ENCODE peak calls at places on chromosome 21, in eight cellular contexts. One of them, this sample, is unnamed.

GRCh38 chr21:37341254-37341960 is 25.2 kb upstream of the DYRK1A start:
- DNase-seq in AG09309: no peak
- DNase-seq in ovary: no peak
- DNase-seq in cardiac muscle cell: peak
- DNase-seq in lower lobe of right lung: no peak
- DNase-seq in tibial artery: no peak
- DNase-seq in GM23338: no peak
- DNase-seq in H7: peak
- DNase-seq in this sample: no peak

GRCh38 chr21:38273745-38274544 is 17.2 kb downstream of the KCNJ15 start:
- DNase-seq in AG09309: no peak
- DNase-seq in ovary: no peak
- DNase-seq in cardiac muscle cell: no peak
- DNase-seq in lower lobe of right lung: no peak
- DNase-seq in tibial artery: no peak
- DNase-seq in GM23338: no peak
- DNase-seq in H7: no peak
- DNase-seq in this sample: no peak

GRCh38 chr21:43721225-43721605 is 2.3 kb downstream of the PDXK start:
- DNase-seq in AG09309: no peak
- DNase-seq in ovary: no peak
- DNase-seq in cardiac muscle cell: no peak
- DNase-seq in lower lobe of right lung: no peak
- DNase-seq in tibial artery: no peak
- DNase-seq in GM23338: no peak
- DNase-seq in H7: no peak
- DNase-seq in this sample: no peak

GRCh38 chr21:42028754-42029385 is 18.7 kb upstream of the ZBTB21 start:
- DNase-seq in AG09309: no peak
- DNase-seq in ovary: no peak
- DNase-seq in cardiac muscle cell: no peak
- DNase-seq in lower lobe of right lung: peak
- DNase-seq in tibial artery: peak
- DNase-seq in GM23338: no peak
- DNase-seq in H7: no peak
- DNase-seq in this sample: no peak

GRCh38 chr21:44521301-44521927 is 18.6 kb downstream of the KRTAP10-1 start:
- DNase-seq in AG09309: no peak
- DNase-seq in ovary: no peak
- DNase-seq in cardiac muscle cell: no peak
- DNase-seq in lower lobe of right lung: peak
- DNase-seq in tibial artery: peak
- DNase-seq in GM23338: no peak
- DNase-seq in H7: peak
- DNase-seq in this sample: no peak

GRCh38 chr21:14926186-14926585 is 138.6 kb downstream of the NRIP1 start:
- DNase-seq in AG09309: no peak
- DNase-seq in ovary: no peak
- DNase-seq in cardiac muscle cell: peak
- DNase-seq in lower lobe of right lung: no peak
- DNase-seq in tibial artery: no peak
- DNase-seq in GM23338: no peak
- DNase-seq in H7: no peak
- DNase-seq in this sample: no peak

GRCh38 chr21:37297364-37297763 is 30.2 kb upstream of the VPS26C start:
- DNase-seq in AG09309: no peak
- DNase-seq in ovary: no peak
- DNase-seq in cardiac muscle cell: no peak
- DNase-seq in lower lobe of right lung: no peak
- DNase-seq in tibial artery: no peak
- DNase-seq in GM23338: no peak
- DNase-seq in H7: no peak
- DNase-seq in this sample: no peak

GRCh38 chr21:42607525-42608102 is 45.8 kb upstream of the PDE9A start:
- DNase-seq in AG09309: no peak
- DNase-seq in ovary: no peak
- DNase-seq in cardiac muscle cell: no peak
- DNase-seq in lower lobe of right lung: no peak
- DNase-seq in tibial artery: no peak
- DNase-seq in GM23338: no peak
- DNase-seq in H7: no peak
- DNase-seq in this sample: peak

GRCh38 chr21:35993875-35994490 is 66.3 kb downstream of the SETD4 start:
- DNase-seq in AG09309: no peak
- DNase-seq in ovary: no peak
- DNase-seq in cardiac muscle cell: no peak
- DNase-seq in lower lobe of right lung: no peak
- DNase-seq in tibial artery: no peak
- DNase-seq in GM23338: no peak
- DNase-seq in H7: no peak
- DNase-seq in this sample: no peak

GRCh38 chr21:16535100-16535418 is 805.3 kb downstream of the USP25 start:
- DNase-seq in AG09309: peak
- DNase-seq in ovary: peak
- DNase-seq in cardiac muscle cell: peak
- DNase-seq in lower lobe of right lung: peak
- DNase-seq in tibial artery: peak
- DNase-seq in GM23338: no peak
- DNase-seq in H7: no peak
- DNase-seq in this sample: peak

GRCh38 chr21:44964381-44964780 is 24.6 kb downstream of the SLX9 start:
- DNase-seq in AG09309: no peak
- DNase-seq in ovary: no peak
- DNase-seq in cardiac muscle cell: no peak
- DNase-seq in lower lobe of right lung: peak
- DNase-seq in tibial artery: no peak
- DNase-seq in GM23338: no peak
- DNase-seq in H7: no peak
- DNase-seq in this sample: peak

GRCh38 chr21:25461730-25462129 is 145.6 kb downstream of the MRPL39 start:
- DNase-seq in AG09309: no peak
- DNase-seq in ovary: no peak
- DNase-seq in cardiac muscle cell: no peak
- DNase-seq in lower lobe of right lung: no peak
- DNase-seq in tibial artery: no peak
- DNase-seq in GM23338: no peak
- DNase-seq in H7: no peak
- DNase-seq in this sample: no peak
- H3K4me3 ChIP-seq in AG09309: no peak
- H3K4me3 ChIP-seq in ovary: no peak
- H3K4me3 ChIP-seq in cardiac muscle cell: no peak
- H3K4me3 ChIP-seq in lower lobe of right lung: no peak
- H3K4me3 ChIP-seq in tibial artery: no peak
- H3K4me3 ChIP-seq in GM23338: no peak
- H3K4me3 ChIP-seq in H7: no peak
- H3K4me3 ChIP-seq in this sample: no peak

DNA sequence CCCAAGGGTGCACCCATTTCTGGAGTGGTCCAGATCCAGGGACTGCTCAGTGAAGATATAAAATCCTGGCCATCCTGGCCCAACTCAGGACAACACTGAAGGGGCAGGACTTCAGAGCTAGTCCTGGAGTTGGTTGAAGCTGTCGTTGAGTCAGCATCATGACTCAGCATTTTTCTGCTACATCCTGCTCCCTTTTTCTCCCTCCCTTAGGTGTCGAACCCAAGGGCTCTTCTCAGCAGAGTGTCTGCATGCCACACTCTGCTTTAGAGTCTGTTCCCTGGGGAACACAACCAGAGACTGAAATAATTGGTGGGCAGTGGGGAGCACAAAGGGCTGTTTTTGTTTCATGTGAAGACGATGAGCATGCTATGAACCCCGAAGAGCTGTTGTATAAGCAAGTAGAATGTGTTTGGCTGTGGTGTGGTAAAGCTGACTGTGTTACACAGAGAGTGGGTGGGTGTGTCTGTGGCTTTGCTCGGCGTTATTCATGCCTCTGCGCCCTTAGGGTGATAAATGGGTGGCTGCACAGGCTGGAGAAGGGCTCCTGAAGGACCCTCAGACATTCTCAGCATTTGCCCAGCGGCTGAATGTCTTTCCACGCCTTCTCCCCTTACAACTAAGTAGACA is 167.2 kb downstream of the CYYR1 start:
- DNase-seq in AG09309: peak
- DNase-seq in ovary: no peak
- DNase-seq in cardiac muscle cell: peak
- DNase-seq in lower lobe of right lung: no peak
- DNase-seq in tibial artery: no peak
- DNase-seq in GM23338: peak
- DNase-seq in H7: no peak
- DNase-seq in this sample: no peak
- H3K4me3 ChIP-seq in AG09309: peak
- H3K4me3 ChIP-seq in ovary: no peak
- H3K4me3 ChIP-seq in cardiac muscle cell: no peak
- H3K4me3 ChIP-seq in lower lobe of right lung: no peak
- H3K4me3 ChIP-seq in tibial artery: no peak
- H3K4me3 ChIP-seq in GM23338: no peak
- H3K4me3 ChIP-seq in H7: no peak
- H3K4me3 ChIP-seq in this sample: no peak

DNA sequence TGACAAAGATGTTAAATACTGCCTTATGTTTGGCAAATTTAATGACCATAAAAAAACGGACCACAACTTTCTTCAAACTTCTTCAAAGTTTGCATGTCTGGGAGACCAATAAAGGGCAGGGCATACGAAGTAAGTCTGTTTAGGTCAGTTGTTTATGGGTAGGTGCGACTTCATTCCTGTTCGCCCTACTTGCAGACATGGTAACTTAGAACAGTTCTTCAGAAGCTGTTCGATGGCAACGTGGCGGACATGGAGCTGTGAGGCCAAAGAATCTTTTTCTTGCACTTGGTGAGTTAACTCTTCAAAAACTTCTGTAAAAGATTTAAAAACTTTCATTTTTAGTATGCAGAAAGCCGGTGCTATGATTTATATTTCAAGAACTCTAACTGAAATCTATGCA is 25.9 kb downstream of the C21orf91 start:
- DNase-seq in AG09309: no peak
- DNase-seq in ovary: no peak
- DNase-seq in cardiac muscle cell: no peak
- DNase-seq in lower lobe of right lung: no peak
- DNase-seq in tibial artery: no peak
- DNase-seq in GM23338: no peak
- DNase-seq in H7: no peak
- DNase-seq in this sample: no peak
- H3K4me3 ChIP-seq in AG09309: no peak
- H3K4me3 ChIP-seq in ovary: no peak
- H3K4me3 ChIP-seq in cardiac muscle cell: no peak
- H3K4me3 ChIP-seq in lower lobe of right lung: peak
- H3K4me3 ChIP-seq in tibial artery: no peak
- H3K4me3 ChIP-seq in GM23338: no peak
- H3K4me3 ChIP-seq in H7: no peak
- H3K4me3 ChIP-seq in this sample: peak

GRCh38 chr21:46182548-46183336 is 1.5 kb downstream of the SPATC1L start:
- DNase-seq in AG09309: no peak
- DNase-seq in ovary: peak
- DNase-seq in cardiac muscle cell: no peak
- DNase-seq in lower lobe of right lung: no peak
- DNase-seq in tibial artery: no peak
- DNase-seq in GM23338: peak
- DNase-seq in H7: peak
- DNase-seq in this sample: peak
- H3K4me3 ChIP-seq in AG09309: no peak
- H3K4me3 ChIP-seq in ovary: no peak
- H3K4me3 ChIP-seq in cardiac muscle cell: no peak
- H3K4me3 ChIP-seq in lower lobe of right lung: no peak
- H3K4me3 ChIP-seq in tibial artery: no peak
- H3K4me3 ChIP-seq in GM23338: peak
- H3K4me3 ChIP-seq in H7: no peak
- H3K4me3 ChIP-seq in this sample: no peak

GRCh38 chr21:46285206-46285661 is at the start of gene MCM3AP:
- DNase-seq in AG09309: no peak
- DNase-seq in ovary: no peak
- DNase-seq in cardiac muscle cell: no peak
- DNase-seq in lower lobe of right lung: no peak
- DNase-seq in tibial artery: no peak
- DNase-seq in GM23338: no peak
- DNase-seq in H7: no peak
- DNase-seq in this sample: no peak
- H3K4me3 ChIP-seq in AG09309: peak
- H3K4me3 ChIP-seq in ovary: peak
- H3K4me3 ChIP-seq in cardiac muscle cell: peak
- H3K4me3 ChIP-seq in lower lobe of right lung: peak
- H3K4me3 ChIP-seq in tibial artery: peak
- H3K4me3 ChIP-seq in GM23338: peak
- H3K4me3 ChIP-seq in H7: peak
- H3K4me3 ChIP-seq in this sample: peak